ENCODE peak calls at places on chromosomes 13 and 19, in five cellular contexts. C, F, G, N and Q are unnamed samples.

GRCh38 chr19:5052515-5052914 is 83.6 kb downstream of the KDM4B start:
- DNase-seq in C (no peak), F (no peak), N (no peak), G (no peak), Q (no peak)

GRCh38 chr13:32376642-32377418 is 51.1 kb downstream of the N4BP2L1 start:
- DNase-seq in C (peak; percentile 21), G (no peak), N (no peak), F (no peak), Q (no peak)

GRCh38 chr13:48731957-48732569 is 78.3 kb downstream of the CYSLTR2 start:
- DNase-seq in G (no peak), F (no peak), C (peak; percentile 69), N (peak; percentile 39), Q (no peak)

GRCh38 chr19:54478677-54479266 is 5.7 kb upstream of the CDC42EP5 start:
- DNase-seq in N (peak; percentile 61), G (peak; percentile 54), F (peak; percentile 41), C (no peak), Q (peak; percentile 23)

GRCh38 chr13:59532405-59532804 is 631.3 kb downstream of the DIAPH3 start:
- DNase-seq in F (peak; percentile 9), G (no peak), N (no peak), C (no peak), Q (no peak)

GRCh38 chr13:34756136-34756535 is 185.9 kb upstream of the NBEA start:
- DNase-seq in C (no peak), G (no peak), F (no peak), N (no peak), Q (no peak)

GRCh38 chr19:15779756-15780476 is 7.5 kb upstream of the OR10H5 start:
- DNase-seq in F (no peak), N (no peak), G (no peak), C (no peak), Q (no peak)

GRCh38 chr13:72221276-72221962 is 354.4 kb upstream of the DACH1 start:
- DNase-seq in N (peak; percentile 1), C (peak; percentile 39), G (no peak), F (no peak), Q (no peak)

GRCh38 chr19:35211545-35212230 is 16.9 kb downstream of the FAM187B start:
- DNase-seq in G (no peak), C (no peak), N (no peak), F (no peak), Q (no peak)

GRCh38 chr19:46192990-46193650 is 36.4 kb upstream of the IGFL1 start:
- DNase-seq in F (peak; percentile 17), C (peak; percentile 93), N (peak; percentile 83), G (peak; percentile 50), Q (no peak)

GRCh38 chr13:77306458-77306857 is 20.4 kb downstream of the MYCBP2 start:
- DNase-seq in G (no peak), C (no peak), F (no peak), N (no peak), Q (no peak)

GRCh38 chr19:18832331-18833140 is 777 bp downstream of the UPF1 start:
- DNase-seq in F (no peak), C (peak; percentile 15), N (peak; percentile 58), G (peak; percentile 12), Q (no peak)

GRCh38 chr13:91240341-91240740 is 107.1 kb upstream of the MIR17HG start:
- DNase-seq in C (no peak), F (no peak), N (no peak), G (no peak), Q (no peak)

GRCh38 chr19:3458595-3459284 is 21.6 kb downstream of the SMIM24 start:
- DNase-seq in F (peak; percentile 17), N (peak; percentile 48), G (peak; percentile 48), C (no peak), Q (peak; percentile 42)

GRCh38 chr19:4059931-4060620 is 6.6 kb downstream of the ZBTB7A start:
- DNase-seq in F (no peak), G (no peak), N (no peak), C (no peak), Q (no peak)

GRCh38 chr19:15550847-15551182 is 42.5 kb downstream of the CYP4F22 start:
- DNase-seq in G (no peak), C (no peak), N (peak; percentile 3), F (no peak), Q (no peak)

GRCh38 chr19:29615891-29616425 is 9.9 kb downstream of the POP4 start:
- DNase-seq in G (no peak), C (no peak), F (no peak), N (no peak), Q (no peak)

GRCh38 chr19:31111741-31112140 is 237.5 kb downstream of the TSHZ3 start:
- DNase-seq in N (no peak), F (no peak), G (no peak), C (no peak), Q (no peak)

GRCh38 chr19:54096642-54097106 is 3.9 kb downstream of the OSCAR start:
- DNase-seq in C (peak; percentile 71), N (peak; percentile 73), G (peak; percentile 41), F (peak; percentile 51), Q (no peak)

GRCh38 chr19:44552324-44552723 is 22.8 kb upstream of the CEACAM20 start:
- DNase-seq in C (peak; percentile 66), F (no peak), G (peak; percentile 12), N (peak; percentile 16), Q (no peak)

GRCh38 chr13:100269837-100270236 is 180.9 kb downstream of the PCCA start:
- DNase-seq in G (peak; percentile 89), F (peak; percentile 83), N (peak; percentile 83), C (no peak), Q (peak; percentile 54)

GRCh38 chr19:13033819-13034611 is 38.7 kb downstream of the NFIX start:
- DNase-seq in N (peak; percentile 69), G (peak; percentile 59), C (peak; percentile 63), F (peak; percentile 56), Q (peak; percentile 58)

GRCh38 chr19:47275866-47276461 is 1.3 kb downstream of the INAFM1 start:
- DNase-seq in F (peak; percentile 56), C (no peak), N (peak; percentile 58), G (peak; percentile 42), Q (no peak)

GRCh38 chr19:32859591-32859990 is 10.0 kb downstream of the SLC7A9 start:
- DNase-seq in N (no peak), G (no peak), C (no peak), F (no peak), Q (no peak)

GRCh38 chr13:35818577-35819165 is 312.5 kb downstream of the DCLK1 start:
- DNase-seq in F (peak; percentile 55), G (peak; percentile 61), N (peak; percentile 60), C (no peak), Q (peak; percentile 24)

GRCh38 chr13:102440259-102440936 is 38.5 kb upstream of the FGF14 start:
- DNase-seq in N (no peak), C (no peak), G (no peak), F (no peak), Q (no peak)

GRCh38 chr19:46513461-46514236 is 18.0 kb upstream of the PNMA8B start:
- DNase-seq in G (peak; percentile 71), C (peak; percentile 65), F (peak; percentile 64), N (peak; percentile 92), Q (peak; percentile 32)

GRCh38 chr13:102197193-102197592 is 204.7 kb downstream of the FGF14 start:
- DNase-seq in C (peak; percentile 14), N (peak; percentile 67), F (peak; percentile 10), G (peak; percentile 63), Q (no peak)

GRCh38 chr13:78662467-78662866 is 3.5 kb upstream of the OBI1 start:
- DNase-seq in N (no peak), C (no peak), G (no peak), F (no peak), Q (no peak)

GRCh38 chr13:48531416-48532145 is 1.3 kb downstream of the RCBTB2 start:
- DNase-seq in C (peak; percentile 24), F (no peak), N (no peak), G (no peak), Q (no peak)

GRCh38 chr19:7304200-7304599 is 10.0 kb upstream of the INSR start:
- DNase-seq in G (no peak), C (no peak), F (no peak), N (no peak), Q (no peak)
- H3K4me3 ChIP-seq in G (no peak overlapping the region), C (no peak overlapping the region), F (no peak overlapping the region), N (no peak overlapping the region), Q (no peak overlapping the region)

DNA sequence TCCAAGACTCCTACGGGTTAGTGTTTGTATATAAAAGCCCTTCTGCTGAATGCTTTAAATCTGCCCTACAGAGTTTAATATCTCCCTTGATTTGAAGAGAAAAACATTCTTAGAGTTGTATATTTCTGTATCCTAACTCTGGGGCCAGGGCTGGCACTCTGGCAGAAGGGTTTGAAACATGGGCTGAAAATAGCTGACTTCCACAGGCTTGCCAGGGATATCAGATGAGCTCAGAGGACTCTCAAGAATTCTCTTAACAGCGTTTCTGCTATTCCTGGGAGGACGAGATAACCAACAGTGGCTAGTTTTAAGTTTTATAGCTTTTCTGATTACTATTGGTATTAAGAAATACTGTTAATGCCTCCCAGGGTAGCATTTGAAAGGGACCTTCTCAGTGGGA is 127.5 kb downstream of the LIG4 start:
- DNase-seq in F (no peak), G (no peak), N (no peak), C (no peak), Q (no peak)
- TF ChIP-seq CTCF in F (no peak), G (no peak), N (no peak), C (no peak), Q (no peak)

DNA sequence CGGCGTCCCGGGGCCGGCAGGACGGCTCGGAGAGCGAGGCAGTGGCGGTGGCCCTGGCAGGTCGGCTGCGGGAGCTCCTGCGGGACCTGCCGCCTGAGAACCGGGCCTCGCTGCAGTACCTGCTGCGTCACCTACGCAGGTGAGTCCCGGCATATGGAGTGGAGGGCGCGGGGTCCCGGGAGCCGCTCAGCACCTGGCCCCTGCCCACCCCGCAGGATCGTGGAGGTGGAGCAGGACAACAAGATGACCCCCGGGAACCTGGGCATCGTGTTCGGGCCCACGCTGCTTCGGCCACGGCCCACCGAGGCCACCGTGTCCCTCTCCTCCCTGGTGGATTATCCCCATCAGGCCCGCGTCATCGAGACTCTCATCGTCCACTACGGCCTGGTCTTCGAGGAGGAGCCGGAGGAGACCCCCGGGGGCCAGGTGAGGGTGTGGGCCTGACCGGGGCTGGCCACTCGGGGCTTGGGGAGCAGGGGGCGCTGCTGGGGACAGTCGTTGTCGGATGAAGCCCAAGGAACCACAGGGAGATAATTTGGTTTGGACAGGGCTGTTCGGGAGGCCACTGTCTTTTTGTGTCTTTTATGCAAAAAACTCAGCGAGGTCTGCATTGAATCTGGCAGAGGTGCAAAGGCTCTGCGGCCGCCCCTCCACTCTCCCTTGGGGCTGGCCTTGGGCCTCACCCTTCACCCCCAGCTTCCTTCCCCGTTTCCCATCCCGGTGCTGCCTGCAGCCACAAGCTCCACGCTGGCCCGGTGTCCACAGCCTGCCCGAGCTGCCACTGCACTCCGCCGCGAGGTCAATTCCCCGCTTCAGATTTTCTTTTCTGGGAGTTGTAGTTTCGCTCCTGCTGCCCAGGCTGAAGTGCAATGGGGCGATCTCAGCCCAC is 12.0 kb downstream of the POLR2E start:
- DNase-seq in N (no peak), C (no peak), F (no peak), G (no peak), Q (no peak)
- H3K4me3 ChIP-seq in N (no peak overlapping the region), C (no peak overlapping the region), F (no peak overlapping the region), G (no peak overlapping the region), Q (no peak overlapping the region)

DNA sequence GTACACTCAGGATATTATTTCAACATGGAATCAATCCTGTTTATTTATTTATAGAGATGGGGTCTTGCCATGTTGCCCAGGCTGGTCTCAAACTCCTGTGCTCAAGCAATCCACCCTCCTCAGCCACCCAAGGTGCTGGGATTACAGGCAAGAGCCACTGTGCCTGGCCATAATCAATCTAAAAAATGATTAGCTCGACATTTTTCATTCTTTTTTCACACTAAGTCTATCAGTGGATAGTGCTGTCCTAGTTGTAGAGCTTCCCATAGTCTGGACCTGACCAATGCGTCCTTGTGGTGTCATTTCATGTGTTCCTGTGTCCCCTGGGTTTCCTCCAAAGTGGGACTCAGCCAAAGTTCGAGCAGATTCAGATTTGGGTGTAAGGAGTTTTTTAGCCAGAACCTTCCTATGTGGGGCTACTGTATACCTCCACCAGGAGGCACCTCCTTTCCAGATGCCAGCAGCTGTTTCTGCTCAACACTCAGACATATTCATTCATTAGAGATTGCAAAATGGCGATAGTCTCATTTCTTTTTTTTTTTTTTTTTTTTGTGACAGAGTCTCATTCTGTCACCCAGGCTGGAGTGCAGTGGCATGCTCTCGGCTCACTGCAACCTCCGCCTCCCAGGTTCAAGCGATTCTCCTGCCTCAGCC is 61.1 kb downstream of the MAP4K1 start:
- DNase-seq in F (no peak), G (no peak), N (peak; percentile 21), C (no peak), Q (no peak)
- TF ChIP-seq CTCF in F (no peak), G (peak; percentile 12), N (peak; percentile 6), C (no peak), Q (no peak)